ENCODE peak calls at places on chromosomes 3 and 15, in ten cellular contexts. One of them, this sample, is unnamed.
A peak's percentile ranks its signal among the peaks of the same experiment; 100 is the strongest.

GRCh38 chr15:78638658-78639314 is 2.2 kb downstream of the CHRNB4 start:
- DNase-seq in ascending aorta: no peak
- DNase-seq in sigmoid colon: no peak
- DNase-seq in CD8-positive, alpha-beta T cell: no peak
- DNase-seq in left lung: no peak
- DNase-seq in thoracic aorta: no peak
- DNase-seq in HCT116: peak; percentile 31
- DNase-seq in pancreas: no peak
- DNase-seq in endodermal cell: peak; percentile 96
- DNase-seq in SJSA1: peak; percentile 61
- DNase-seq in this sample: no peak

GRCh38 chr3:195866686-195867511 is 41.5 kb downstream of the TNK2 start:
- DNase-seq in ascending aorta: no peak
- DNase-seq in sigmoid colon: no peak
- DNase-seq in CD8-positive, alpha-beta T cell: no peak
- DNase-seq in left lung: no peak
- DNase-seq in thoracic aorta: no peak
- DNase-seq in HCT116: no peak
- DNase-seq in pancreas: no peak
- DNase-seq in endodermal cell: no peak
- DNase-seq in SJSA1: no peak
- DNase-seq in this sample: no peak

GRCh38 chr3:163481738-163482137 is 1596.6 kb downstream of the SI start:
- DNase-seq in ascending aorta: no peak
- DNase-seq in sigmoid colon: no peak
- DNase-seq in CD8-positive, alpha-beta T cell: no peak
- DNase-seq in left lung: no peak
- DNase-seq in thoracic aorta: no peak
- DNase-seq in HCT116: no peak
- DNase-seq in pancreas: no peak
- DNase-seq in endodermal cell: no peak
- DNase-seq in SJSA1: no peak
- DNase-seq in this sample: no peak

GRCh38 chr3:126061301-126062032 is 22.5 kb downstream of the SLC41A3 start:
- DNase-seq in ascending aorta: no peak
- DNase-seq in sigmoid colon: no peak
- DNase-seq in CD8-positive, alpha-beta T cell: no peak
- DNase-seq in left lung: no peak
- DNase-seq in thoracic aorta: no peak
- DNase-seq in HCT116: no peak
- DNase-seq in pancreas: no peak
- DNase-seq in endodermal cell: no peak
- DNase-seq in SJSA1: no peak
- DNase-seq in this sample: no peak

GRCh38 chr15:89177116-89177515 is 44.3 kb downstream of the RLBP1 start:
- DNase-seq in ascending aorta: no peak
- DNase-seq in sigmoid colon: no peak
- DNase-seq in CD8-positive, alpha-beta T cell: no peak
- DNase-seq in left lung: no peak
- DNase-seq in thoracic aorta: no peak
- DNase-seq in HCT116: no peak
- DNase-seq in pancreas: no peak
- DNase-seq in endodermal cell: no peak
- DNase-seq in SJSA1: no peak
- DNase-seq in this sample: no peak

GRCh38 chr3:195033531-195034091 is 237.3 kb downstream of the XXYLT1 start:
- DNase-seq in ascending aorta: no peak
- DNase-seq in sigmoid colon: no peak
- DNase-seq in CD8-positive, alpha-beta T cell: no peak
- DNase-seq in left lung: peak; percentile 33
- DNase-seq in thoracic aorta: no peak
- DNase-seq in HCT116: peak; percentile 12
- DNase-seq in pancreas: no peak
- DNase-seq in endodermal cell: peak; percentile 67
- DNase-seq in SJSA1: no peak
- DNase-seq in this sample: no peak

GRCh38 chr3:25582242-25582641 is 82.5 kb downstream of the TOP2B start:
- DNase-seq in ascending aorta: no peak
- DNase-seq in sigmoid colon: no peak
- DNase-seq in CD8-positive, alpha-beta T cell: no peak
- DNase-seq in left lung: no peak
- DNase-seq in thoracic aorta: no peak
- DNase-seq in HCT116: no peak
- DNase-seq in pancreas: no peak
- DNase-seq in endodermal cell: peak; percentile 67
- DNase-seq in SJSA1: peak; percentile 91
- DNase-seq in this sample: no peak

GRCh38 chr3:65401359-65401810 is 637.3 kb downstream of the MAGI1 start:
- DNase-seq in ascending aorta: no peak
- DNase-seq in sigmoid colon: no peak
- DNase-seq in CD8-positive, alpha-beta T cell: no peak
- DNase-seq in left lung: no peak
- DNase-seq in thoracic aorta: no peak
- DNase-seq in HCT116: no peak
- DNase-seq in pancreas: no peak
- DNase-seq in endodermal cell: peak; percentile 74
- DNase-seq in SJSA1: no peak
- DNase-seq in this sample: peak; percentile 9

GRCh38 chr3:19994796-19995195 is 17.3 kb downstream of the PP2D1 start:
- DNase-seq in ascending aorta: no peak
- DNase-seq in sigmoid colon: no peak
- DNase-seq in CD8-positive, alpha-beta T cell: no peak
- DNase-seq in left lung: no peak
- DNase-seq in thoracic aorta: no peak
- DNase-seq in HCT116: no peak
- DNase-seq in pancreas: no peak
- DNase-seq in endodermal cell: no peak
- DNase-seq in SJSA1: no peak
- DNase-seq in this sample: no peak

GRCh38 chr3:134807189-134807588 is 12.1 kb downstream of the EPHB1 start:
- DNase-seq in ascending aorta: no peak
- DNase-seq in sigmoid colon: no peak
- DNase-seq in CD8-positive, alpha-beta T cell: no peak
- DNase-seq in left lung: no peak
- DNase-seq in thoracic aorta: no peak
- DNase-seq in HCT116: no peak
- DNase-seq in pancreas: no peak
- DNase-seq in endodermal cell: peak; percentile 37
- DNase-seq in SJSA1: no peak
- DNase-seq in this sample: no peak

GRCh38 chr3:166527325-166527724 is 690.1 kb upstream of the BCHE start:
- DNase-seq in ascending aorta: no peak
- DNase-seq in sigmoid colon: no peak
- DNase-seq in CD8-positive, alpha-beta T cell: no peak
- DNase-seq in left lung: no peak
- DNase-seq in thoracic aorta: no peak
- DNase-seq in HCT116: no peak
- DNase-seq in pancreas: no peak
- DNase-seq in endodermal cell: no peak
- DNase-seq in SJSA1: no peak
- DNase-seq in this sample: no peak

GRCh38 chr3:141487419-141488345 is 855 bp downstream of the RASA2 start:
- DNase-seq in ascending aorta: peak; percentile 45
- DNase-seq in sigmoid colon: peak; percentile 85
- DNase-seq in CD8-positive, alpha-beta T cell: peak; percentile 67
- DNase-seq in left lung: peak; percentile 84
- DNase-seq in thoracic aorta: no peak
- DNase-seq in HCT116: peak; percentile 59
- DNase-seq in pancreas: peak; percentile 87
- DNase-seq in endodermal cell: peak; percentile 90
- DNase-seq in SJSA1: peak; percentile 59
- DNase-seq in this sample: peak; percentile 37

GRCh38 chr15:75947117-75947516 is 43.4 kb downstream of the FBXO22 start:
- DNase-seq in ascending aorta: no peak
- DNase-seq in sigmoid colon: no peak
- DNase-seq in CD8-positive, alpha-beta T cell: no peak
- DNase-seq in left lung: no peak
- DNase-seq in thoracic aorta: no peak
- DNase-seq in HCT116: no peak
- DNase-seq in pancreas: no peak
- DNase-seq in endodermal cell: no peak
- DNase-seq in SJSA1: no peak
- DNase-seq in this sample: no peak

GRCh38 chr3:50126287-50127211 is 28.6 kb upstream of the SEMA3F start:
- DNase-seq in ascending aorta: no peak
- DNase-seq in sigmoid colon: no peak
- DNase-seq in CD8-positive, alpha-beta T cell: no peak
- DNase-seq in left lung: no peak
- DNase-seq in thoracic aorta: no peak
- DNase-seq in HCT116: no peak
- DNase-seq in pancreas: no peak
- DNase-seq in endodermal cell: peak; percentile 67
- DNase-seq in SJSA1: no peak
- DNase-seq in this sample: no peak

GRCh38 chr15:81336568-81336967 is 12.6 kb upstream of the STARD5 start:
- DNase-seq in ascending aorta: no peak
- DNase-seq in sigmoid colon: no peak
- DNase-seq in CD8-positive, alpha-beta T cell: no peak
- DNase-seq in left lung: no peak
- DNase-seq in thoracic aorta: no peak
- DNase-seq in HCT116: peak; percentile 3
- DNase-seq in pancreas: no peak
- DNase-seq in endodermal cell: no peak
- DNase-seq in SJSA1: no peak
- DNase-seq in this sample: no peak

GRCh38 chr3:196016485-196016884 is 65.4 kb downstream of the TFRC start:
- DNase-seq in ascending aorta: no peak
- DNase-seq in sigmoid colon: no peak
- DNase-seq in CD8-positive, alpha-beta T cell: no peak
- DNase-seq in left lung: no peak
- DNase-seq in thoracic aorta: no peak
- DNase-seq in HCT116: no peak
- DNase-seq in pancreas: no peak
- DNase-seq in endodermal cell: no peak
- DNase-seq in SJSA1: no peak
- DNase-seq in this sample: no peak

GRCh38 chr3:152461460-152461859 is 192.7 kb downstream of the MBNL1 start:
- DNase-seq in ascending aorta: no peak
- DNase-seq in sigmoid colon: no peak
- DNase-seq in CD8-positive, alpha-beta T cell: no peak
- DNase-seq in left lung: no peak
- DNase-seq in thoracic aorta: no peak
- DNase-seq in HCT116: no peak
- DNase-seq in pancreas: no peak
- DNase-seq in endodermal cell: no peak
- DNase-seq in SJSA1: no peak
- DNase-seq in this sample: no peak

GRCh38 chr3:134323966-134324962 is 50.0 kb downstream of the AMOTL2 start:
- DNase-seq in ascending aorta: no peak
- DNase-seq in sigmoid colon: no peak
- DNase-seq in CD8-positive, alpha-beta T cell: no peak
- DNase-seq in left lung: no peak
- DNase-seq in thoracic aorta: no peak
- DNase-seq in HCT116: no peak
- DNase-seq in pancreas: no peak
- DNase-seq in endodermal cell: no peak
- DNase-seq in SJSA1: no peak
- DNase-seq in this sample: no peak

GRCh38 chr3:31142139-31142538 is 247.7 kb upstream of the GADL1 start:
- DNase-seq in ascending aorta: no peak
- DNase-seq in sigmoid colon: no peak
- DNase-seq in CD8-positive, alpha-beta T cell: no peak
- DNase-seq in left lung: no peak
- DNase-seq in thoracic aorta: no peak
- DNase-seq in HCT116: no peak
- DNase-seq in pancreas: no peak
- DNase-seq in endodermal cell: no peak
- DNase-seq in SJSA1: no peak
- DNase-seq in this sample: no peak
- H3K27ac ChIP-seq in ascending aorta: no peak overlapping the region
- H3K27ac ChIP-seq in sigmoid colon: no peak overlapping the region
- H3K27ac ChIP-seq in CD8-positive, alpha-beta T cell: no peak overlapping the region
- H3K27ac ChIP-seq in left lung: no peak overlapping the region
- H3K27ac ChIP-seq in thoracic aorta: no peak overlapping the region
- H3K27ac ChIP-seq in HCT116: no peak overlapping the region
- H3K27ac ChIP-seq in pancreas: no peak overlapping the region
- H3K27ac ChIP-seq in endodermal cell: no peak overlapping the region
- H3K27ac ChIP-seq in SJSA1: no peak overlapping the region
- H3K27ac ChIP-seq in this sample: no peak overlapping the region

DNA sequence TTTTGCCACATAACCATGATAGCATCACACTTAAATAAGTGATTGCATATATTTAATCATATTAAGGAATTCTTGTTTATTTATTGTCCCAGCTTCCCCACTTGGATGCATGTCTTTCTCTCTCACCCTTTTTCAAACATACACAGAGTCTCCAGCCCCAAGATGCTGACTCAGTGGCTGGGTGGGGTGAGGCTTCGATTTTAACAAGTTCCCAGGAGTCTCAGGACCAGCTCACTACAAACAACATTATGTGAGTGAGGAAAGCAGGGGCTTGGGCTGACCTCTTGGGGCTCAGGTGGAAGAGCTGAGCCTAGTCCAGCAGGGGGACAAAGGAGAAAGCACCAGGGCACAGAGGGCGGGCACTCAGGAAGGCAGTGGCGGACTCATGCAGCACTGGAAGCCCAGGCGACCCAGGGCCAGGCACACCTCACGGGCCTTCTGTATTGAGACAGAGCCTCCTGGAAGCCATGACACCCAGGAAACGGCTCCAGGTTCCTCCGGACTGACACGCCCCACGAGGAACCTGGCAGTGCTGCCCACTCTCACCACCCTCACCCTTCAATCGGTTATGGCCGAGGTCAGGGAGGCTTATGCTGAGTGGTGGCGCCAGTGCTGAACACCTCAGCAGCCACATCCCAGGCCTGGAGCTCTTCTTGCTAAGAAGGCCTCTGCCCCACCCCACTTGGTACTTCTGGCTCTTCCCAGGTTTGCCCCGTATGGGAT is 97.4 kb downstream of the LRIG1 start:
- DNase-seq in ascending aorta: no peak
- DNase-seq in sigmoid colon: peak; percentile 66
- DNase-seq in CD8-positive, alpha-beta T cell: no peak
- DNase-seq in left lung: no peak
- DNase-seq in thoracic aorta: no peak
- DNase-seq in HCT116: no peak
- DNase-seq in pancreas: peak; percentile 51
- DNase-seq in endodermal cell: peak; percentile 40
- DNase-seq in SJSA1: no peak
- DNase-seq in this sample: no peak
- H3K27ac ChIP-seq in ascending aorta: peak overlapping the region; percentile 54
- H3K27ac ChIP-seq in sigmoid colon: peak overlapping the region; percentile 82
- H3K27ac ChIP-seq in CD8-positive, alpha-beta T cell: no peak overlapping the region
- H3K27ac ChIP-seq in left lung: no peak overlapping the region
- H3K27ac ChIP-seq in thoracic aorta: peak overlapping the region; percentile 94
- H3K27ac ChIP-seq in HCT116: no peak overlapping the region
- H3K27ac ChIP-seq in pancreas: no peak overlapping the region
- H3K27ac ChIP-seq in endodermal cell: no peak overlapping the region
- H3K27ac ChIP-seq in SJSA1: no peak overlapping the region
- H3K27ac ChIP-seq in this sample: peak overlapping the region; percentile 48

GRCh38 chr3:193871093-193871485 is 264.9 kb upstream of the HES1 start:
- DNase-seq in ascending aorta: no peak
- DNase-seq in sigmoid colon: no peak
- DNase-seq in CD8-positive, alpha-beta T cell: no peak
- DNase-seq in left lung: no peak
- DNase-seq in thoracic aorta: no peak
- DNase-seq in HCT116: no peak
- DNase-seq in pancreas: no peak
- DNase-seq in endodermal cell: no peak
- DNase-seq in SJSA1: no peak
- DNase-seq in this sample: no peak
- H3K27ac ChIP-seq in ascending aorta: no peak overlapping the region
- H3K27ac ChIP-seq in sigmoid colon: no peak overlapping the region
- H3K27ac ChIP-seq in CD8-positive, alpha-beta T cell: no peak overlapping the region
- H3K27ac ChIP-seq in left lung: no peak overlapping the region
- H3K27ac ChIP-seq in thoracic aorta: no peak overlapping the region
- H3K27ac ChIP-seq in HCT116: no peak overlapping the region
- H3K27ac ChIP-seq in pancreas: no peak overlapping the region
- H3K27ac ChIP-seq in endodermal cell: no peak overlapping the region
- H3K27ac ChIP-seq in SJSA1: no peak overlapping the region
- H3K27ac ChIP-seq in this sample: no peak overlapping the region

GRCh38 chr3:24367216-24367615 is 127.4 kb downstream of the THRB start:
- DNase-seq in ascending aorta: no peak
- DNase-seq in sigmoid colon: no peak
- DNase-seq in CD8-positive, alpha-beta T cell: no peak
- DNase-seq in left lung: no peak
- DNase-seq in thoracic aorta: no peak
- DNase-seq in HCT116: no peak
- DNase-seq in pancreas: no peak
- DNase-seq in endodermal cell: no peak
- DNase-seq in SJSA1: no peak
- DNase-seq in this sample: no peak
- H3K27ac ChIP-seq in ascending aorta: peak overlapping the region; percentile 62
- H3K27ac ChIP-seq in sigmoid colon: peak overlapping the region; percentile 42
- H3K27ac ChIP-seq in CD8-positive, alpha-beta T cell: no peak overlapping the region
- H3K27ac ChIP-seq in left lung: no peak overlapping the region
- H3K27ac ChIP-seq in thoracic aorta: peak overlapping the region; percentile 26
- H3K27ac ChIP-seq in HCT116: no peak overlapping the region
- H3K27ac ChIP-seq in pancreas: no peak overlapping the region
- H3K27ac ChIP-seq in endodermal cell: no peak overlapping the region
- H3K27ac ChIP-seq in SJSA1: peak overlapping the region; percentile 60
- H3K27ac ChIP-seq in this sample: no peak overlapping the region